ENCODE peak calls at places on chromosomes 13 and 19, in nine cellular contexts. J, T, U, K, O, S, A, Z and F are unnamed samples.

GRCh38 chr13:25446261-25446660 is 74.5 kb downstream of the ATP8A2 start:
- DNase-seq in J (no peak), T (no peak), U (no peak), K (no peak), O (no peak), S (no peak), A (no peak), Z (no peak), F (no peak)

GRCh38 chr13:93388701-93389100 is 162.1 kb downstream of the GPC6 start:
- DNase-seq in J (no peak), T (no peak), U (no peak), K (peak; percentile 65), O (no peak), S (no peak), A (no peak), Z (no peak), F (no peak)

GRCh38 chr19:3665681-3666544 is 34.4 kb downstream of the PIP5K1C start:
- DNase-seq in J (peak; percentile 72), T (peak; percentile 81), U (peak; percentile 69), K (no peak), O (peak; percentile 60), S (peak; percentile 67), A (peak; percentile 76), Z (peak; percentile 75), F (peak; percentile 90)

GRCh38 chr19:51821511-51821910 is 26.6 kb downstream of the FPR3 start:
- DNase-seq in J (no peak), T (no peak), U (no peak), K (no peak), O (no peak), S (no peak), A (no peak), Z (no peak), F (no peak)

GRCh38 chr19:46761418-46761831 is 15.2 kb upstream of the STRN4 start:
- DNase-seq in J (no peak), T (no peak), U (no peak), K (peak; percentile 91), O (no peak), S (no peak), A (no peak), Z (no peak), F (no peak)

GRCh38 chr19:4487572-4487971 is 15.5 kb downstream of the HDGFL2 start:
- DNase-seq in J (no peak), T (no peak), U (no peak), K (no peak), O (no peak), S (no peak), A (no peak), Z (no peak), F (no peak)

GRCh38 chr19:2385053-2385721 is 25.1 kb downstream of the TMPRSS9 start:
- DNase-seq in J (no peak), T (no peak), U (no peak), K (peak; percentile 71), O (no peak), S (no peak), A (no peak), Z (no peak), F (peak; percentile 93)

GRCh38 chr19:7509625-7510024 is 6.3 kb upstream of the ZNF358 start:
- DNase-seq in J (no peak), T (no peak), U (no peak), K (no peak), O (no peak), S (no peak), A (no peak), Z (no peak), F (peak; percentile 83)

GRCh38 chr19:29751932-29752331 is 36.9 kb upstream of the C19orf12 start:
- DNase-seq in J (no peak), T (no peak), U (no peak), K (no peak), O (no peak), S (no peak), A (no peak), Z (no peak), F (no peak)

GRCh38 chr13:104491951-104492350 is 1425.7 kb upstream of the SLC10A2 start:
- DNase-seq in J (no peak), T (no peak), U (no peak), K (no peak), O (no peak), S (no peak), A (no peak), Z (no peak), F (no peak)

GRCh38 chr19:48501446-48501960 is 10.1 kb downstream of the LMTK3 start:
- DNase-seq in J (no peak), T (peak; percentile 61), U (peak; percentile 70), K (no peak), O (peak; percentile 47), S (no peak), A (peak; percentile 89), Z (no peak), F (no peak)

GRCh38 chr13:96052655-96053002 is 572 bp downstream of the UGGT2 start:
- DNase-seq in J (no peak), T (no peak), U (no peak), K (peak; percentile 75), O (no peak), S (no peak), A (no peak), Z (no peak), F (no peak)

DNA sequence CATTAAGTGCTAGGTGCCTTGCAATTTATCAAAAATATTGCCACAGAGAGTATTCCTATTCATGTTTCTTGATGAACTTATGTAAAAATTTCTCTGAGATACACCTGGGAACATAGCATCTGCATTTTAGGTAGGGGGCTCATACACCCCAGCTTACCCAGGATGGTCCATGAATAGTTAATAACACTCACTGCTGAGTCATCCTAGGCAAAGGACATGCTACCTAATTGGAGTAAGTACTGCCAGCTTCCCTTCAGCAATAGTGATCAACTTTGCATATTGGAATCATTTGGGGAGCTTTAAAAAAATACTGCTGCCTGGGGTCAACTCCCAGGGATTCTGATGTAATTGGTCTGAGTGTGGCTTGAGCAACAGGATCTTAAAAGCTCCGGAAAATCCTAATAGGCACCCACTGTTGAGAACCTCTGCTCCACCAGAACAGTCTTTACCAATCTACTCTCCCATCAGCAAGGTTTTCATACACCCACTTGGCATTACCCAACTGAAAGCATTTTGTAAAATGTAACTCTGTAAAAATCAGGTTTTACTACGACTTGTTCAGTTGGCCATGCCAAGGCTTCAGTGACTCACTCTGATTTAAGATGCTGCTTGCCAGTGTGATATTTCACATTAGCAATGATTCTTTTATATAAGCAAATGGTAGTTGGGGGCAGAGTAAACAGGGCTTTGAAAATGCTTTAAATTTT is 67.2 kb upstream of the FNDC3A start:
- DNase-seq in J (no peak), T (no peak), U (no peak), K (peak; percentile 61), O (no peak), S (no peak), A (no peak), Z (no peak), F (no peak)
- H3K27ac ChIP-seq in J (no peak overlapping the region), T (peak overlapping the region; percentile 29), U (no peak overlapping the region), K (no peak overlapping the region), O (no peak overlapping the region), S (no peak overlapping the region), A (no peak overlapping the region), Z (no peak overlapping the region), F (no peak overlapping the region)

GRCh38 chr13:21289475-21289874 is 113.0 kb downstream of the MRPL57 start:
- DNase-seq in J (no peak), T (no peak), U (no peak), K (no peak), O (no peak), S (no peak), A (no peak), Z (no peak), F (no peak)
- H3K4me3 ChIP-seq in J (no peak overlapping the region), T (no peak overlapping the region), U (no peak overlapping the region), K (no peak overlapping the region), O (no peak overlapping the region), S (no peak overlapping the region), A (no peak overlapping the region), Z (no peak overlapping the region), F (no peak overlapping the region)

DNA sequence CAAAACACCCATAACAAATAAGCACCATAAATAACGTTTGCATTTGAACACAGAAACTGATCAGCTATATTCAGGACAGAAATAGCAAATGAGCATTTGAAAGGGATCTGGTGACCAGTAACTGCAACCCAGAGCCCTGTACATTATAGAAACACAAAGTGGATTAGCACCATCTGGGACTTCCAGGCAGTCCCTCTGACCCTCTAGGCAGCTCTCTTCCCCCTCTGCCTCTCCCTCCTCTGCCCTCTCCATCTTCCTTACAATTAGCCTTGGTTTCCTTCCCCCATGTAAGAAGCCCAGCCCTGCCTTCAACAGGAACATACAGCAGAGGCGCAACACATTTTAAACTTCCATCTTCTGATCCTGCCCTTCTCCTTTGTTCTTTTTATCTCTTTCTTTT is 215.0 kb downstream of the DCLK1 start:
- DNase-seq in J (no peak), T (no peak), U (no peak), K (no peak), O (no peak), S (no peak), A (no peak), Z (no peak), F (no peak)
- H3K4me1 ChIP-seq in J (no peaks in the 10 kb centered on the region), T (peaks cover 3% of the 10 kb centered on the region), U (no peaks in the 10 kb centered on the region), K (no peaks in the 10 kb centered on the region), O (no peaks in the 10 kb centered on the region), S (no peaks in the 10 kb centered on the region), A (no peaks in the 10 kb centered on the region), Z (no peaks in the 10 kb centered on the region), F (no peaks in the 10 kb centered on the region)

GRCh38 chr13:79393564-79394249 is 12.3 kb downstream of the RBM26 start:
- DNase-seq in J (no peak), T (no peak), U (peak; percentile 80), K (no peak), O (no peak), S (no peak), A (peak; percentile 45), Z (peak; percentile 14), F (peak; percentile 48)
- H3K27ac ChIP-seq in J (no peak overlapping the region), T (no peak overlapping the region), U (peak overlapping the region; percentile 74), K (no peak overlapping the region), O (peak overlapping the region; percentile 65), S (no peak overlapping the region), A (peak overlapping the region; percentile 43), Z (no peak overlapping the region), F (no peak overlapping the region)

GRCh38 chr13:73914119-73914518 is 220.1 kb downstream of the KLF12 start:
- DNase-seq in J (no peak), T (no peak), U (no peak), K (no peak), O (no peak), S (no peak), A (no peak), Z (no peak), F (no peak)
- H3K4me3 ChIP-seq in J (no peak overlapping the region), T (no peak overlapping the region), U (no peak overlapping the region), K (no peak overlapping the region), O (no peak overlapping the region), S (no peak overlapping the region), A (no peak overlapping the region), Z (no peak overlapping the region), F (no peak overlapping the region)

GRCh38 chr19:33388817-33389573 is 15.5 kb downstream of the CEBPG start:
- DNase-seq in J (peak; percentile 58), T (peak; percentile 76), U (no peak), K (no peak), O (no peak), S (peak; percentile 24), A (no peak), Z (no peak), F (no peak)
- H3K4me1 ChIP-seq in J (peaks cover 86% of the 10 kb centered on the region), T (peaks cover 23% of the 10 kb centered on the region), U (peaks cover 61% of the 10 kb centered on the region), K (peaks cover 8% of the 10 kb centered on the region), O (no peaks in the 10 kb centered on the region), S (peaks cover 41% of the 10 kb centered on the region), A (peaks cover 57% of the 10 kb centered on the region), Z (no peaks in the 10 kb centered on the region), F (no peaks in the 10 kb centered on the region)